ENCODE peak calls at places on chromosomes 13 and 19, in five cellular contexts. G is BJ, P is choroid plexus epithelial cell, S is lung microvascular endothelial cell, U is Calu3. W is an unnamed sample.

GRCh38 chr13:43908156-43909126 is 28.7 kb downstream of the LACC1 start:
- DNase-seq in G (no peak), P (peak; percentile 90), S (peak; percentile 64), U (peak; percentile 8), W (peak; percentile 49)

GRCh38 chr19:48698046-48698445 is 2.3 kb downstream of the FUT2 start:
- DNase-seq in G (peak; percentile 37), P (peak; percentile 82), S (peak; percentile 54), U (peak; percentile 42), W (peak; percentile 49)

GRCh38 chr13:34361528-34361927 is 543.6 kb downstream of the RFC3 start:
- DNase-seq in G (peak; percentile 86), P (no peak), S (no peak), U (no peak), W (peak; percentile 95)

GRCh38 chr13:22050951-22051563 is 380.2 kb downstream of the FGF9 start:
- DNase-seq in G (no peak), P (no peak), S (no peak), U (no peak), W (no peak)

GRCh38 chr13:93603043-93603442 is 376.4 kb downstream of the GPC6 start:
- DNase-seq in G (peak; percentile 90), P (peak; percentile 80), S (no peak), U (no peak), W (no peak)

GRCh38 chr13:100611678-100612492 is 23.3 kb upstream of the GGACT start:
- DNase-seq in G (no peak), P (no peak), S (no peak), U (no peak), W (no peak)

GRCh38 chr19:7522923-7523667 is 671 bp downstream of the MCOLN1 start:
- DNase-seq in G (no peak), P (no peak), S (no peak), U (no peak), W (no peak)

GRCh38 chr19:5448374-5448773 is 6.8 kb upstream of the ZNRF4 start:
- DNase-seq in G (no peak), P (no peak), S (no peak), U (no peak), W (no peak)